ENCODE peak calls at places on chromosome 22, in eight cellular contexts. G is endothelial cell of umbilical vein, U is adrenal gland, J is transverse colon, N is upper lobe of left lung, T is gastrocnemius medialis, H is A549, W is body of pancreas. P is an unnamed sample.

GRCh38 chr22:27987557-27987956 is 68.5 kb upstream of the PITPNB start:
- DNase-seq in J (no peak), T (no peak), G (no peak), N (no peak), W (no peak), H (no peak), U (no peak), P (peak)

GRCh38 chr22:50252081-50253045 is 1.3 kb upstream of the HDAC10 start:
- DNase-seq in W (peak), G (peak), N (peak), U (peak), H (peak), J (peak), T (peak), P (peak)

GRCh38 chr22:49717322-49717919 is 110.3 kb downstream of the BRD1 start:
- DNase-seq in H (no peak), J (no peak), G (no peak), N (no peak), T (no peak), U (no peak), W (no peak), P (peak)

GRCh38 chr22:43446881-43447280 is 35.1 kb downstream of the MPPED1 start:
- DNase-seq in U (no peak), H (peak), W (no peak), N (no peak), T (no peak), J (no peak), G (no peak), P (no peak)

GRCh38 chr22:26903030-26903856 is 245.9 kb downstream of the MIAT start:
- DNase-seq in G (no peak), J (peak), H (no peak), T (no peak), N (no peak), U (no peak), W (no peak), P (no peak)

GRCh38 chr22:22953796-22954195 is 66.2 kb downstream of the IGLL5 start:
- DNase-seq in U (no peak), T (no peak), W (no peak), H (no peak), G (no peak), J (no peak), N (no peak), P (no peak)

GRCh38 chr22:40116496-40117200 is 61.1 kb upstream of the TNRC6B start:
- DNase-seq in H (no peak), W (no peak), T (no peak), N (no peak), G (no peak), J (no peak), U (no peak), P (no peak)

GRCh38 chr22:48305726-48306235 is 1521.9 kb downstream of the BRD1 start:
- DNase-seq in J (no peak), W (no peak), T (no peak), H (no peak), U (no peak), G (no peak), N (no peak), P (no peak)

GRCh38 chr22:49235463-49236300 is 592.0 kb downstream of the BRD1 start:
- DNase-seq in H (peak), G (no peak), U (no peak), N (no peak), T (no peak), W (no peak), J (peak), P (peak)

GRCh38 chr22:47588583-47588970 is 826.1 kb downstream of the TBC1D22A start:
- DNase-seq in W (no peak), G (no peak), U (no peak), J (no peak), H (no peak), T (no peak), N (no peak), P (peak)

GRCh38 chr22:47393191-47393590 is 630.7 kb downstream of the TBC1D22A start:
- DNase-seq in G (no peak), H (no peak), U (no peak), J (no peak), T (no peak), N (no peak), W (no peak), P (no peak)

GRCh38 chr22:46966846-46967245 is 204.4 kb downstream of the TBC1D22A start:
- DNase-seq in J (no peak), H (no peak), N (no peak), G (no peak), U (no peak), T (no peak), W (no peak), P (no peak)

GRCh38 chr22:47695176-47695575 is 932.7 kb downstream of the TBC1D22A start:
- DNase-seq in H (no peak), G (no peak), J (no peak), U (no peak), W (no peak), N (no peak), T (no peak), P (no peak)

GRCh38 chr22:50708474-50708873 is 29.5 kb upstream of the ACR start:
- DNase-seq in W (no peak), G (no peak), H (no peak), N (no peak), J (no peak), U (no peak), T (no peak), P (no peak)

GRCh38 chr22:46641829-46642266 is 21.7 kb downstream of the GRAMD4 start:
- DNase-seq in N (no peak), U (no peak), H (no peak), T (no peak), W (no peak), J (no peak), G (no peak), P (no peak)

GRCh38 chr22:48488611-48489456 is 1338.8 kb downstream of the BRD1 start:
- DNase-seq in N (no peak), G (no peak), H (no peak), W (no peak), T (no peak), U (no peak), J (no peak), P (peak)

GRCh38 chr22:23256986-23257888 is 76.9 kb downstream of the BCR start:
- DNase-seq in G (no peak), W (no peak), J (peak), U (peak), T (peak), N (peak), H (no peak), P (peak)

GRCh38 chr22:50148991-50149721 is 21.4 kb upstream of the PANX2 start:
- DNase-seq in U (peak), H (peak), W (peak), J (peak), N (peak), T (no peak), G (peak), P (no peak)

GRCh38 chr22:43000441-43001175 is 14.3 kb downstream of the PACSIN2 start:
- DNase-seq in J (no peak), T (no peak), U (no peak), N (no peak), G (no peak), H (no peak), W (no peak), P (no peak)

GRCh38 chr22:23899042-23899745 is 5.0 kb downstream of the MIF start:
- DNase-seq in G (no peak), W (no peak), J (no peak), N (no peak), U (no peak), T (no peak), H (no peak), P (no peak)

GRCh38 chr22:21816787-21817496 is 50.5 kb downstream of the MAPK1 start:
- DNase-seq in U (no peak), J (no peak), G (peak), W (no peak), T (no peak), N (peak), H (peak), P (no peak)

GRCh38 chr22:47174671-47175111 is 412.2 kb downstream of the TBC1D22A start:
- DNase-seq in G (no peak), W (no peak), H (no peak), N (peak), J (no peak), T (no peak), U (peak), P (no peak)

GRCh38 chr22:27930246-27931060 is 11.4 kb upstream of the PITPNB start:
- DNase-seq in U (no peak), T (no peak), N (no peak), W (no peak), H (no peak), J (no peak), G (no peak), P (no peak)

GRCh38 chr22:36156515-36157419 is 3.8 kb downstream of the APOL3 start:
- DNase-seq in W (peak), T (peak), U (peak), H (no peak), N (peak), J (peak), G (peak), P (peak)

GRCh38 chr22:41939981-41940852 is 6.7 kb downstream of the CENPM start:
- DNase-seq in H (peak), J (peak), T (no peak), W (no peak), G (no peak), N (peak), U (no peak), P (peak)

GRCh38 chr22:33666249-33666648 is 254.0 kb downstream of the LARGE1 start:
- DNase-seq in W (no peak), J (no peak), H (no peak), U (no peak), N (no peak), G (no peak), T (no peak), P (no peak)

GRCh38 chr22:27732391-27732790 is 69.2 kb downstream of the MN1 start:
- DNase-seq in T (no peak), J (no peak), N (no peak), G (no peak), H (no peak), W (no peak), U (no peak), P (no peak)

GRCh38 chr22:23061471-23062280 is 8.6 kb upstream of the GNAZ start:
- DNase-seq in U (no peak), H (no peak), J (no peak), N (peak), W (no peak), G (no peak), T (no peak), P (peak)

GRCh38 chr22:38811241-38811640 is 17.3 kb upstream of the DNAL4 start:
- DNase-seq in U (no peak), T (no peak), J (no peak), G (no peak), W (no peak), H (no peak), N (no peak), P (no peak)
- H3K4me3 ChIP-seq in U (no peak), T (no peak), J (no peak), G (no peak), W (no peak), H (no peak), N (no peak), P (no peak)

DNA sequence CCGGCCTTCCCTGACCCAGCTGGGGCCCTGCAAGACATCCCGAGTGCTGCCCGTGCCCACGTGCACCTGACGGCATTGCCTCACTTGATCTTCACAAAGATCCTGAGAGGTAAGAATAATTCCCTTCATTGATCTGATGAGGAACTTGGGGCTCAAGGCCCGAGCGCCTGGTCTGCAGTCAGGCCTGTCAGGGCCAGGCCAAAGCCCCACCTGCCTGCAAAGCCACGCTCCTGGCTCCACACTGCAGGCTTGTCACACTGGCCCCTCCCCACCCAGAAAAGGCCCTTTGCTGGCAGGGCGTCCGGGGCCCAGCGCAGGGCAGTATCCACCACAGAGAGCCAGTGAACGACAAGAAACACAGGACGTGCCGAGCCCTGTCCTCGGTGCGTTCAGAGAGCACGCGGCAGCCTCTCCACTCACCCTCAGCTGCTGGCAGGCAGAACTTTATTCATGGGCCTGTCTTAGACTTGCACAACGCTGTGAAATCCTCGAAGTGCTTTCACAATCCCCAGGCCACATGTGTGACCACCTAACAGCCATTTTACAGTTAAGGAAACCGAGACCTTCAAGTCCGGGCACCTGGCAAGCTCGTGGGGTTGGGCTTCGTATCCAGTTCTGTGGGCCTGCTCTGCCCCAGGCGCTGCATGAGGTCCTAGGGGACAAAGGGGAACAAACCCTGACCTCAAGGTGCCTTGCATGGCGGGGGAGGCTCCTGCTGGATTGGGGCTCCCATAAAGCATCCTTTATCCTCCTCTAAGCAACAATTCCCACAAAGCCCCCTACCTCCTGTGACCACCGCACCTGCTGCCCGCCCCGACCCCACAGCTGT is 14.7 kb downstream of the KIAA0930 start:
- DNase-seq in G (no peak), W (no peak), H (no peak), J (peak), N (peak), T (no peak), U (peak), P (peak)
- TF ChIP-seq POLR2A in G (no peak), W (no peak), H (no peak), J (no peak), N (no peak), T (no peak), U (no peak), P (no peak)

GRCh38 chr22:37473437-37473946 is 12.7 kb downstream of the MFNG start:
- DNase-seq in J (no peak), T (no peak), H (no peak), G (no peak), W (no peak), U (no peak), N (no peak), P (no peak)

GRCh38 chr22:37470087-37470445 is 16.1 kb downstream of the MFNG start:
- DNase-seq in U (no peak), G (no peak), J (no peak), N (no peak), H (no peak), T (no peak), W (no peak), P (no peak)

GRCh38 chr22:37471721-37472417 is 14.3 kb downstream of the MFNG start:
- DNase-seq in G (no peak), H (no peak), U (no peak), J (no peak), T (no peak), N (no peak), W (no peak), P (no peak)

GRCh38 chr22:37474447-37475090 is 11.6 kb downstream of the MFNG start:
- DNase-seq in G (no peak), N (no peak), U (no peak), J (no peak), W (no peak), H (no peak), T (no peak), P (no peak)

DNA sequence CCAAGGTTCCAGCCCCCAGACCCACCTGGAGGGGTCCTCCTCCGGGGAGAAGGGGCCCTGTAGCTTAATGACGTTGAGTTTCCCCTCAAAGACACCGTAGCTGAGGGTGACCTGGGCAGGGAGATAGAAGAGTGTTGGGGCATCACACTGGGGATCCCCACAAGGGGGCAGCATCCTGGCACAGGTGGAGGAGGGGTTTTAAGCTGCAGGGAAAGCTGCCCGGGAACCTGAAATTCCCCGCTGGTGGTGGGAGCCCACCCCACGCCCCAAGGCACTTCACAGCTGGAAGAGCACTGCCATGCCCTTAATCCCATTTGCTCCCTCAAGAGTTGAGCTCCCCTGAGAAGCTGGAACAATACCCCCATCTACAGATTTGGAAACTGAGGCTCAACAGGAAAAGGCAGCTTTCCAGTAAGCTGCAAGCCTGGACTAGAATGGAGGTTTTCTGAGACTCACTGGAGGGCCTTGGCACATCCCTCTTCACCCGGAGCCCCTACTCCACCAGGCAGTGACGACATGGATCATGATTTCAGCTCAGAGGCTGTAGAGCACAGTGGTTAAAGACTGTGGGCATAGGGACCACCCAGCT is 13.7 kb downstream of the MFNG start:
- DNase-seq in N (peak), U (peak), J (peak), G (no peak), W (peak), H (peak), T (no peak), P (no peak)
- TF ChIP-seq CTCF in N (peak), U (peak), J (peak), G (peak), W (peak), H (peak), T (peak), P (no peak)

DNA sequence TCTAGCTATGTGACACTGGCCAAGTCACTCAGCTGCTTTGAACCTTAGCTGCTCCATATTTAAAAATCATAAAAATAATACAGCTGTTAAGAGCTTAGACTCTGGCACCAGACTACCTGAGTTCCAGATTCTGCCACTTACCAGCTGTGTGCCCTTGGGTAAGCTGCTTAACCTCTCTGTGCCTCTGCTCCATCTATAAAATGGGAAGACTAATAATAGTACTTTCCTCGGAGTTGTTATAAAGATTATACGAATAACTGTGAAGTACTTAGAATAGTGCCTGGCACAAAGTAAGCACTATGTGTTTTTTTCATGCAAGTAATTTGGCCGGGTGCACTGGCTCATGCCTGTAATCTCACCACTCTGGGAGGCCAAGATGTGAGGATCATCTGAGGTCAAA is 1.4 kb downstream of the HDHD5 start:
- DNase-seq in G (no peak), U (no peak), N (no peak), W (no peak), H (no peak), J (no peak), T (no peak), P (no peak)
- H3K4me3 ChIP-seq in G (no peak), U (no peak), N (peak), W (no peak), H (peak), J (peak), T (peak), P (no peak)

GRCh38 chr22:30334601-30335000 is 7.9 kb upstream of the TBC1D10A start:
- DNase-seq in N (no peak), H (no peak), W (no peak), U (no peak), T (no peak), G (no peak), J (no peak), P (no peak)
- TF ChIP-seq POLR2A in N (no peak), H (no peak), W (no peak), U (no peak), T (no peak), G (no peak), J (no peak), P (no peak)

GRCh38 chr22:35140879-35141745 is 75.2 kb downstream of the ISX start:
- DNase-seq in G (no peak), T (no peak), W (no peak), J (peak), H (no peak), U (no peak), N (no peak), P (no peak)
- TF ChIP-seq CTCF in G (no peak), T (no peak), W (no peak), J (peak), H (no peak), U (no peak), N (no peak), P (no peak)

DNA sequence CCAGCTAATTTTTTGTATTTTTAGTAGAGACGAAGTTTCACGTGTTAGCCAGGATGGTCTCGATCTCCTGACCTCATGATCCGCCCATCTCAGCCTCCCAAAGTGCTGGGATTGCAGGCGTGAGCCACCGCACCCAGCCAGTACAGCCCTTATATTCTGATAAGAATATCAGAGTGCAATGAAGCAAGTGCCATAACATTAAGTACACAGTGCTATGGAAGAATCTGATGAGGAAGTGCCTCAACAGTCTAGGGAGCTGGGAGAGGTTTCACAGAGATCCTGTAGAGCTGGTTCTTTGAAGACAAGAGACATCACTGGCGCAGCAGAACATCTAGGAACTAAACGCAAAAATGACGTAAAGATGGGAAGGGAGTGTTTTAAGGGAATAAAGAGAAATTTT is 2.1 kb downstream of the RTCB start:
- DNase-seq in U (no peak), H (no peak), T (no peak), W (no peak), N (no peak), G (no peak), J (peak), P (no peak)
- H3K4me3 ChIP-seq in U (no peak), H (no peak), T (no peak), W (no peak), N (peak), G (no peak), J (peak), P (no peak)

DNA sequence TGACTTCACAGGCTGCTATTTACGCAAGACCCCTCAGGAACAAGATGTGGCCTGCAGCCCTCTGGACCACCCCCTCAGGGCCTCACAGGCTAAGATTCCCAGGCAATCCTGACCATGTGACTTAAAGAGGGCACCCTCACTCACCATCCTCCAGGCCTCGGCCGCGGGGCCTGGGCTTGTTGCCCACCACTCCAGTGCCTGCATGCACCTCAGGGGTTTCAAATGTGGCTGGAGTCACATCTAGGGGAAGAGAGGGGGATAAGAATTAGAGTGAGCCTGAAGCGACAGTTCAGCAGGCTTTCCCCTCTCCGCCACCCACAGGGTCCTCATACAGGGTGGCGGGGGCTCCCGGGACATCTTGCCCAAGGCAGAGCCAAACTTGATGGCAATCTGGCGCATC is 2.1 kb downstream of the ESS2 start:
- DNase-seq in N (no peak), U (no peak), W (no peak), J (no peak), H (no peak), G (no peak), T (no peak), P (no peak)
- TF ChIP-seq POLR2A in N (no peak), U (no peak), W (no peak), J (no peak), H (no peak), G (no peak), T (no peak), P (no peak)

DNA sequence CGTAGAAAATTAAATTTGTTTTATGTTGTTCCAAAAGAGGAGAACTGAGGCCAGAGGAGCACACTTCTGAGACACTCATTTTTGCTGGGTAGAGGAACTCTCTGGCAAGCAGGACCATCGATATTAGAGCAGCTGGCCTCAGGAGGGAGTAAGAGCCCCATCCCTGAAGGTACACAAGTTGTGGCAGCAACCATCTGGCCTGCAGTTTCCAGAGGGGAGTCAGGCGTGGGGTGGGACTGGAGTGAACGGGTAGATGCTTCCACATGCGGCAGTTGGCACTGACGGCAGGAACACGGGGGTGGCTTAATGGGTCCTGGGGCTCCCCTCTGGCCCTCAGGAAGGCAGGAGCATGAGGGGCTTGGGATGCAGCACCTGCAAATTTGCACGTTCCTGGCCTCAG is 13.2 kb upstream of the SSTR3 start:
- DNase-seq in H (peak), J (peak), N (no peak), W (no peak), T (no peak), G (no peak), U (no peak), P (no peak)
- TF ChIP-seq CTCF in H (no peak), J (no peak), N (no peak), W (no peak), T (no peak), G (no peak), U (no peak), P (no peak)